ENCODE peak calls at places on chromosomes 12 and 14, in five cellular contexts. K is Karpas-422; W is endothelial cell; Y is RWPE1; G is stimulated activated naive B cell treated with anti-CD40 and anti-IgM and Interleukin-4, amounts not matched to agents 10 μg/mL and 1 μg/mL and 100 μg/mL, for 72 hours. Z is an unnamed sample.
A peak's percentile ranks its signal among the peaks of the same experiment; 100 is the strongest.

GRCh38 chr12:111616177-111616623 is 17.1 kb upstream of the ATXN2 start:
- DNase-seq in G (no peak), K (no peak), W (no peak), Y (no peak), Z (no peak)

GRCh38 chr12:122206111-122206881 is 2.8 kb downstream of the B3GNT4 start:
- DNase-seq in W (no peak), K (no peak), Y (no peak), G (no peak), Z (no peak)

GRCh38 chr14:95381726-95382125 is 62.0 kb upstream of the CLMN start:
- DNase-seq in G (no peak), Y (no peak), W (no peak), K (no peak), Z (no peak)

GRCh38 chr12:19440916-19441315 is 1.6 kb downstream of the AEBP2 start:
- DNase-seq in K (no peak), Y (no peak), W (no peak), G (no peak), Z (no peak)

GRCh38 chr12:108930155-108930554 is 50.3 kb downstream of the DAO start:
- DNase-seq in W (no peak), G (no peak), Y (no peak), K (no peak), Z (no peak)

GRCh38 chr12:43069768-43070221 is 480.2 kb upstream of the PRICKLE1 start:
- DNase-seq in Y (no peak), K (no peak), G (no peak), W (no peak), Z (no peak)

GRCh38 chr12:64551676-64552075 is 58.6 kb upstream of the RASSF3 start:
- DNase-seq in K (peak; percentile 37), W (no peak), Y (no peak), G (no peak), Z (no peak)

GRCh38 chr14:59455411-59455810 is 9.8 kb downstream of the GPR135 start:
- DNase-seq in Y (no peak), K (no peak), G (no peak), W (no peak), Z (no peak)

GRCh38 chr12:2902287-2902880 is 11.7 kb downstream of the TULP3 start:
- DNase-seq in W (no peak), K (no peak), Y (no peak), G (no peak), Z (peak; percentile 49)

GRCh38 chr14:52351561-52352491 is 37.7 kb downstream of the PTGER2 start:
- DNase-seq in W (no peak), Y (no peak), G (peak; percentile 12), K (no peak), Z (no peak)